ENCODE peak calls at places on chromosomes 3 and 15, in nine cellular contexts. One of them, this sample, is unnamed.
A peak's percentile ranks its signal among the peaks of the same experiment; 100 is the strongest.

GRCh38 chr3:14228611-14229470 is 50.2 kb downstream of the LSM3 start:
- DNase-seq in cardiac fibroblast: no peak
- DNase-seq in neural progenitor cell: no peak
- DNase-seq in astrocyte of the cerebellum: no peak
- DNase-seq in GM06990: no peak
- DNase-seq in AG04449: no peak
- DNase-seq in AG04450: no peak
- DNase-seq in lower leg skin: no peak
- DNase-seq in heart left ventricle: no peak
- DNase-seq in this sample: peak; percentile 77

GRCh38 chr3:162721736-162722135 is 1225.1 kb downstream of the OTOL1 start:
- DNase-seq in cardiac fibroblast: no peak
- DNase-seq in neural progenitor cell: no peak
- DNase-seq in astrocyte of the cerebellum: no peak
- DNase-seq in GM06990: no peak
- DNase-seq in AG04449: no peak
- DNase-seq in AG04450: no peak
- DNase-seq in lower leg skin: no peak
- DNase-seq in heart left ventricle: no peak
- DNase-seq in this sample: no peak

GRCh38 chr3:125916376-125916978 is 52.5 kb upstream of the ROPN1B start:
- DNase-seq in cardiac fibroblast: peak; percentile 98
- DNase-seq in neural progenitor cell: peak; percentile 97
- DNase-seq in astrocyte of the cerebellum: peak; percentile 85
- DNase-seq in GM06990: peak; percentile 93
- DNase-seq in AG04449: peak; percentile 67
- DNase-seq in AG04450: peak; percentile 86
- DNase-seq in lower leg skin: no peak
- DNase-seq in heart left ventricle: no peak
- DNase-seq in this sample: peak; percentile 35

GRCh38 chr15:75230016-75230343 is 28.2 kb upstream of the GOLGA6C start:
- DNase-seq in cardiac fibroblast: no peak
- DNase-seq in neural progenitor cell: no peak
- DNase-seq in astrocyte of the cerebellum: no peak
- DNase-seq in GM06990: no peak
- DNase-seq in AG04449: no peak
- DNase-seq in AG04450: no peak
- DNase-seq in lower leg skin: no peak
- DNase-seq in heart left ventricle: no peak
- DNase-seq in this sample: no peak

GRCh38 chr3:169299897-169300296 is 363.6 kb downstream of the MECOM start:
- DNase-seq in cardiac fibroblast: no peak
- DNase-seq in neural progenitor cell: no peak
- DNase-seq in astrocyte of the cerebellum: no peak
- DNase-seq in GM06990: no peak
- DNase-seq in AG04449: no peak
- DNase-seq in AG04450: no peak
- DNase-seq in lower leg skin: no peak
- DNase-seq in heart left ventricle: no peak
- DNase-seq in this sample: no peak

GRCh38 chr15:91586542-91586941 is 267.0 kb upstream of the SLCO3A1 start:
- DNase-seq in cardiac fibroblast: no peak
- DNase-seq in neural progenitor cell: no peak
- DNase-seq in astrocyte of the cerebellum: no peak
- DNase-seq in GM06990: no peak
- DNase-seq in AG04449: no peak
- DNase-seq in AG04450: no peak
- DNase-seq in lower leg skin: no peak
- DNase-seq in heart left ventricle: no peak
- DNase-seq in this sample: no peak

GRCh38 chr3:98726084-98726483 is 37.1 kb upstream of the ST3GAL6 start:
- DNase-seq in cardiac fibroblast: no peak
- DNase-seq in neural progenitor cell: no peak
- DNase-seq in astrocyte of the cerebellum: peak; percentile 28
- DNase-seq in GM06990: no peak
- DNase-seq in AG04449: peak; percentile 28
- DNase-seq in AG04450: peak; percentile 29
- DNase-seq in lower leg skin: no peak
- DNase-seq in heart left ventricle: no peak
- DNase-seq in this sample: no peak

GRCh38 chr3:171772427-171773056 is 37.7 kb downstream of the PLD1 start:
- DNase-seq in cardiac fibroblast: peak; percentile 83
- DNase-seq in neural progenitor cell: peak; percentile 73
- DNase-seq in astrocyte of the cerebellum: peak; percentile 62
- DNase-seq in GM06990: no peak
- DNase-seq in AG04449: no peak
- DNase-seq in AG04450: no peak
- DNase-seq in lower leg skin: no peak
- DNase-seq in heart left ventricle: peak; percentile 66
- DNase-seq in this sample: no peak

GRCh38 chr3:115779011-115779410 is 155.7 kb downstream of the GAP43 start:
- DNase-seq in cardiac fibroblast: no peak
- DNase-seq in neural progenitor cell: no peak
- DNase-seq in astrocyte of the cerebellum: no peak
- DNase-seq in GM06990: no peak
- DNase-seq in AG04449: no peak
- DNase-seq in AG04450: no peak
- DNase-seq in lower leg skin: no peak
- DNase-seq in heart left ventricle: no peak
- DNase-seq in this sample: no peak

GRCh38 chr3:13866406-13866965 is 13.4 kb downstream of the WNT7A start:
- DNase-seq in cardiac fibroblast: no peak
- DNase-seq in neural progenitor cell: no peak
- DNase-seq in astrocyte of the cerebellum: no peak
- DNase-seq in GM06990: no peak
- DNase-seq in AG04449: no peak
- DNase-seq in AG04450: no peak
- DNase-seq in lower leg skin: no peak
- DNase-seq in heart left ventricle: no peak
- DNase-seq in this sample: no peak

GRCh38 chr3:98022978-98023820 is 11.9 kb downstream of the GABRR3 start:
- DNase-seq in cardiac fibroblast: peak; percentile 83
- DNase-seq in neural progenitor cell: peak; percentile 86
- DNase-seq in astrocyte of the cerebellum: peak; percentile 59
- DNase-seq in GM06990: peak; percentile 25
- DNase-seq in AG04449: peak; percentile 21
- DNase-seq in AG04450: peak; percentile 41
- DNase-seq in lower leg skin: peak; percentile 87
- DNase-seq in heart left ventricle: peak; percentile 89
- DNase-seq in this sample: no peak

GRCh38 chr3:55488398-55489055 is 1.4 kb upstream of the WNT5A start:
- DNase-seq in cardiac fibroblast: peak; percentile 85
- DNase-seq in neural progenitor cell: peak; percentile 75
- DNase-seq in astrocyte of the cerebellum: peak; percentile 77
- DNase-seq in GM06990: peak; percentile 52
- DNase-seq in AG04449: no peak
- DNase-seq in AG04450: peak; percentile 81
- DNase-seq in lower leg skin: no peak
- DNase-seq in heart left ventricle: peak; percentile 64
- DNase-seq in this sample: no peak

GRCh38 chr15:94840794-94841587 is 609.6 kb downstream of the MCTP2 start:
- DNase-seq in cardiac fibroblast: peak; percentile 21
- DNase-seq in neural progenitor cell: no peak
- DNase-seq in astrocyte of the cerebellum: peak; percentile 67
- DNase-seq in GM06990: no peak
- DNase-seq in AG04449: no peak
- DNase-seq in AG04450: no peak
- DNase-seq in lower leg skin: no peak
- DNase-seq in heart left ventricle: no peak
- DNase-seq in this sample: no peak

GRCh38 chr3:72176537-72177041 is 391.6 kb upstream of the PROK2 start:
- DNase-seq in cardiac fibroblast: no peak
- DNase-seq in neural progenitor cell: no peak
- DNase-seq in astrocyte of the cerebellum: no peak
- DNase-seq in GM06990: peak; percentile 80
- DNase-seq in AG04449: no peak
- DNase-seq in AG04450: no peak
- DNase-seq in lower leg skin: no peak
- DNase-seq in heart left ventricle: no peak
- DNase-seq in this sample: no peak

GRCh38 chr3:160480931-160481330 is 31.3 kb upstream of the TRIM59 start:
- DNase-seq in cardiac fibroblast: no peak
- DNase-seq in neural progenitor cell: no peak
- DNase-seq in astrocyte of the cerebellum: no peak
- DNase-seq in GM06990: no peak
- DNase-seq in AG04449: no peak
- DNase-seq in AG04450: no peak
- DNase-seq in lower leg skin: no peak
- DNase-seq in heart left ventricle: no peak
- DNase-seq in this sample: no peak

GRCh38 chr15:96360581-96361308 is 30.2 kb downstream of the NR2F2 start:
- DNase-seq in cardiac fibroblast: no peak
- DNase-seq in neural progenitor cell: peak; percentile 91
- DNase-seq in astrocyte of the cerebellum: no peak
- DNase-seq in GM06990: no peak
- DNase-seq in AG04449: no peak
- DNase-seq in AG04450: no peak
- DNase-seq in lower leg skin: no peak
- DNase-seq in heart left ventricle: no peak
- DNase-seq in this sample: no peak
- H3K4me3 ChIP-seq in cardiac fibroblast: peak overlapping the region; percentile 54
- H3K4me3 ChIP-seq in neural progenitor cell: peak overlapping the region; percentile 61
- H3K4me3 ChIP-seq in astrocyte of the cerebellum: peak overlapping the region; percentile 42
- H3K4me3 ChIP-seq in GM06990: no peak overlapping the region
- H3K4me3 ChIP-seq in AG04449: peak overlapping the region; percentile 55
- H3K4me3 ChIP-seq in AG04450: peak overlapping the region; percentile 63
- H3K4me3 ChIP-seq in lower leg skin: no peak overlapping the region
- H3K4me3 ChIP-seq in heart left ventricle: peak overlapping the region; percentile 45
- H3K4me3 ChIP-seq in this sample: peak overlapping the region; percentile 68

GRCh38 chr3:122356402-122356801 is 26.6 kb downstream of the MIX23 start:
- DNase-seq in cardiac fibroblast: peak; percentile 21
- DNase-seq in neural progenitor cell: peak; percentile 60
- DNase-seq in astrocyte of the cerebellum: no peak
- DNase-seq in GM06990: peak; percentile 3
- DNase-seq in AG04449: no peak
- DNase-seq in AG04450: no peak
- DNase-seq in lower leg skin: no peak
- DNase-seq in heart left ventricle: no peak
- DNase-seq in this sample: no peak
- TF ChIP-seq CTCF in cardiac fibroblast: peak; percentile 47
- TF ChIP-seq CTCF in neural progenitor cell: peak; percentile 61
- TF ChIP-seq CTCF in astrocyte of the cerebellum: peak; percentile 39
- TF ChIP-seq CTCF in GM06990: peak; percentile 57
- TF ChIP-seq CTCF in AG04449: peak; percentile 22
- TF ChIP-seq CTCF in AG04450: peak; percentile 48
- TF ChIP-seq CTCF in lower leg skin: no peak
- TF ChIP-seq CTCF in heart left ventricle: peak; percentile 35
- TF ChIP-seq CTCF in this sample: peak; percentile 80

GRCh38 chr15:83288381-83288801 is 3.9 kb upstream of the BNC1 start:
- DNase-seq in cardiac fibroblast: no peak
- DNase-seq in neural progenitor cell: no peak
- DNase-seq in astrocyte of the cerebellum: no peak
- DNase-seq in GM06990: no peak
- DNase-seq in AG04449: no peak
- DNase-seq in AG04450: no peak
- DNase-seq in lower leg skin: no peak
- DNase-seq in heart left ventricle: no peak
- DNase-seq in this sample: no peak
- H3K4me3 ChIP-seq in cardiac fibroblast: no peak overlapping the region
- H3K4me3 ChIP-seq in neural progenitor cell: no peak overlapping the region
- H3K4me3 ChIP-seq in astrocyte of the cerebellum: no peak overlapping the region
- H3K4me3 ChIP-seq in GM06990: no peak overlapping the region
- H3K4me3 ChIP-seq in AG04449: no peak overlapping the region
- H3K4me3 ChIP-seq in AG04450: no peak overlapping the region
- H3K4me3 ChIP-seq in lower leg skin: no peak overlapping the region
- H3K4me3 ChIP-seq in heart left ventricle: no peak overlapping the region
- H3K4me3 ChIP-seq in this sample: no peak overlapping the region

GRCh38 chr15:98649996-98650870 is 1.9 kb downstream of the IGF1R start:
- DNase-seq in cardiac fibroblast: peak; percentile 35
- DNase-seq in neural progenitor cell: peak; percentile 75
- DNase-seq in astrocyte of the cerebellum: no peak
- DNase-seq in GM06990: peak; percentile 16
- DNase-seq in AG04449: no peak
- DNase-seq in AG04450: no peak
- DNase-seq in lower leg skin: no peak
- DNase-seq in heart left ventricle: peak; percentile 64
- DNase-seq in this sample: no peak

GRCh38 chr15:98648654-98649537 is 557 bp downstream of the IGF1R start:
- DNase-seq in cardiac fibroblast: peak; percentile 68
- DNase-seq in neural progenitor cell: peak; percentile 93
- DNase-seq in astrocyte of the cerebellum: no peak
- DNase-seq in GM06990: peak; percentile 57
- DNase-seq in AG04449: no peak
- DNase-seq in AG04450: no peak
- DNase-seq in lower leg skin: no peak
- DNase-seq in heart left ventricle: peak; percentile 77
- DNase-seq in this sample: no peak

GRCh38 chr15:98647774-98648653 is at the start of gene IGF1R:
- DNase-seq in cardiac fibroblast: peak; percentile 93
- DNase-seq in neural progenitor cell: peak; percentile 96
- DNase-seq in astrocyte of the cerebellum: peak; percentile 64
- DNase-seq in GM06990: peak; percentile 89
- DNase-seq in AG04449: no peak
- DNase-seq in AG04450: peak; percentile 54
- DNase-seq in lower leg skin: peak; percentile 74
- DNase-seq in heart left ventricle: peak; percentile 91
- DNase-seq in this sample: no peak

GRCh38 chr15:98650871-98651481 is 2.6 kb downstream of the IGF1R start:
- DNase-seq in cardiac fibroblast: peak; percentile 43
- DNase-seq in neural progenitor cell: peak; percentile 48
- DNase-seq in astrocyte of the cerebellum: no peak
- DNase-seq in GM06990: no peak
- DNase-seq in AG04449: no peak
- DNase-seq in AG04450: no peak
- DNase-seq in lower leg skin: peak; percentile 39
- DNase-seq in heart left ventricle: peak; percentile 45
- DNase-seq in this sample: no peak

GRCh38 chr15:98649621-98649995 is 1.3 kb downstream of the IGF1R start:
- DNase-seq in cardiac fibroblast: peak; percentile 38
- DNase-seq in neural progenitor cell: peak; percentile 58
- DNase-seq in astrocyte of the cerebellum: no peak
- DNase-seq in GM06990: peak; percentile 22
- DNase-seq in AG04449: no peak
- DNase-seq in AG04450: no peak
- DNase-seq in lower leg skin: no peak
- DNase-seq in heart left ventricle: peak; percentile 62
- DNase-seq in this sample: no peak
- TF ChIP-seq CTCF in cardiac fibroblast: peak; percentile 25
- TF ChIP-seq CTCF in neural progenitor cell: peak; percentile 16
- TF ChIP-seq CTCF in astrocyte of the cerebellum: peak; percentile 29
- TF ChIP-seq CTCF in GM06990: no peak
- TF ChIP-seq CTCF in AG04449: no peak
- TF ChIP-seq CTCF in AG04450: peak; percentile 21
- TF ChIP-seq CTCF in lower leg skin: no peak
- TF ChIP-seq CTCF in heart left ventricle: no peak
- TF ChIP-seq CTCF in this sample: peak; percentile 13